ENCODE peak calls at places on chromosome 20, in seven cellular contexts. One of them, this sample, is unnamed.

GRCh38 chr20:37615507-37616425 is 78.1 kb upstream of the CTNNBL1 start:
- DNase-seq in K562: peak; percentile 65
- DNase-seq in lower lobe of right lung: no peak
- DNase-seq in PC-3: peak; percentile 83
- DNase-seq in fibroblast of lung: peak; percentile 20
- DNase-seq in CD8-positive, alpha-beta T cell: peak; percentile 67
- DNase-seq in hepatocyte: peak; percentile 46
- DNase-seq in this sample: no peak

GRCh38 chr20:13995841-13996240 is 525 bp downstream of the MACROD2 start:
- DNase-seq in fibroblast of lung: no peak
- DNase-seq in lower lobe of right lung: peak; percentile 74
- DNase-seq in PC-3: peak; percentile 61
- DNase-seq in hepatocyte: peak; percentile 78
- DNase-seq in K562: no peak
- DNase-seq in CD8-positive, alpha-beta T cell: no peak
- DNase-seq in this sample: peak; percentile 43

GRCh38 chr20:24160563-24161355 is 172.2 kb upstream of the GGTLC1 start:
- DNase-seq in fibroblast of lung: peak; percentile 76
- DNase-seq in K562: peak; percentile 20
- DNase-seq in hepatocyte: peak; percentile 74
- DNase-seq in lower lobe of right lung: no peak
- DNase-seq in CD8-positive, alpha-beta T cell: no peak
- DNase-seq in PC-3: peak; percentile 71
- DNase-seq in this sample: no peak

GRCh38 chr20:22531056-22531615 is 53.2 kb downstream of the FOXA2 start:
- DNase-seq in fibroblast of lung: no peak
- DNase-seq in PC-3: no peak
- DNase-seq in hepatocyte: no peak
- DNase-seq in lower lobe of right lung: no peak
- DNase-seq in K562: no peak
- DNase-seq in CD8-positive, alpha-beta T cell: no peak
- DNase-seq in this sample: no peak

GRCh38 chr20:11012975-11013374 is 339.2 kb upstream of the JAG1 start:
- DNase-seq in PC-3: no peak
- DNase-seq in hepatocyte: no peak
- DNase-seq in lower lobe of right lung: no peak
- DNase-seq in CD8-positive, alpha-beta T cell: no peak
- DNase-seq in K562: no peak
- DNase-seq in fibroblast of lung: peak; percentile 66
- DNase-seq in this sample: no peak

GRCh38 chr20:1953616-1954015 is 40.2 kb downstream of the PDYN start:
- DNase-seq in hepatocyte: no peak
- DNase-seq in CD8-positive, alpha-beta T cell: no peak
- DNase-seq in fibroblast of lung: no peak
- DNase-seq in lower lobe of right lung: no peak
- DNase-seq in K562: no peak
- DNase-seq in PC-3: no peak
- DNase-seq in this sample: no peak

GRCh38 chr20:31543966-31544598 is 29.8 kb downstream of the HM13 start:
- DNase-seq in CD8-positive, alpha-beta T cell: no peak
- DNase-seq in PC-3: peak; percentile 62
- DNase-seq in lower lobe of right lung: no peak
- DNase-seq in hepatocyte: peak; percentile 82
- DNase-seq in K562: no peak
- DNase-seq in fibroblast of lung: peak; percentile 97
- DNase-seq in this sample: no peak

GRCh38 chr20:24790746-24791283 is 158.3 kb upstream of the CST7 start:
- DNase-seq in hepatocyte: no peak
- DNase-seq in PC-3: no peak
- DNase-seq in CD8-positive, alpha-beta T cell: no peak
- DNase-seq in K562: no peak
- DNase-seq in lower lobe of right lung: peak; percentile 18
- DNase-seq in fibroblast of lung: no peak
- DNase-seq in this sample: no peak

GRCh38 chr20:36238760-36239159 is 2.5 kb downstream of the AAR2 start:
- DNase-seq in hepatocyte: no peak
- DNase-seq in CD8-positive, alpha-beta T cell: no peak
- DNase-seq in lower lobe of right lung: no peak
- DNase-seq in K562: no peak
- DNase-seq in fibroblast of lung: no peak
- DNase-seq in PC-3: peak; percentile 53
- DNase-seq in this sample: no peak
- H3K36me3 ChIP-seq in hepatocyte: no peaks in the 10 kb centered on the region
- H3K36me3 ChIP-seq in CD8-positive, alpha-beta T cell: peaks cover 19% of the 10 kb centered on the region
- H3K36me3 ChIP-seq in lower lobe of right lung: peaks cover 45% of the 10 kb centered on the region
- H3K36me3 ChIP-seq in K562: peaks cover 52% of the 10 kb centered on the region
- H3K36me3 ChIP-seq in fibroblast of lung: peaks cover 6% of the 10 kb centered on the region
- H3K36me3 ChIP-seq in PC-3: peaks cover 23% of the 10 kb centered on the region
- H3K36me3 ChIP-seq in this sample: no peaks in the 10 kb centered on the region

DNA sequence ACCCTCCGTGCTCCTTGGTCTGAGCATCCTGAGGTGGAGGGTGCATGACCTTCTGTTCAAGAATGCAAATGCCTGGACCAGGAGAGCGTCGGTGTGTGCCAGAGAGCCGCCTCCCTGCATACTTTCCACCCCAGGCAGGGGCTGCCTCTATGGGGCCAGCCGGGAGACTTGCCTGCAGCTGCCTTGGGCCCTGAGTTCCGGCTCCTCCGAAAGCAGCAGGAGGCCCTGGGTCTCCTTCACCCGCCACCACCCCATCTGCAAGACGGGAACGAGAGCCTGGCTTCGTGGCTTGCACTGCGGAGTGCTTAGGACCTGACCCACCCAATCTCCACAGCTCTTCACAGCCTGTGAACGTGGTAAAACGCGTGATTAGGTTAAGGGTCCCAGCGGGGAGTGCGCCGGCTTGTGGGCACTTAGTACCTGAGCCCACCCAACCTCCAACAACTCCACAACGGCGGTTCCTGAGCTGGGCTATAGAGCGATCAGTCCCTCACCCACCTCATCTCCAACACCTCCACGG is 16.4 kb downstream of the BHLHE23 start:
- DNase-seq in PC-3: no peak
- DNase-seq in fibroblast of lung: no peak
- DNase-seq in lower lobe of right lung: no peak
- DNase-seq in CD8-positive, alpha-beta T cell: no peak
- DNase-seq in K562: no peak
- DNase-seq in hepatocyte: no peak
- DNase-seq in this sample: no peak
- H3K27me3 ChIP-seq in PC-3: peaks cover 29% of the 10 kb centered on the region
- H3K27me3 ChIP-seq in fibroblast of lung: peaks cover 6% of the 10 kb centered on the region
- H3K27me3 ChIP-seq in lower lobe of right lung: peaks cover 48% of the 10 kb centered on the region
- H3K27me3 ChIP-seq in CD8-positive, alpha-beta T cell: no peaks in the 10 kb centered on the region
- H3K27me3 ChIP-seq in K562: peaks cover 81% of the 10 kb centered on the region
- H3K27me3 ChIP-seq in hepatocyte: peaks cover 14% of the 10 kb centered on the region
- H3K27me3 ChIP-seq in this sample: no peaks in the 10 kb centered on the region

GRCh38 chr20:3929713-3930060 is 40.5 kb downstream of the PANK2 start:
- DNase-seq in CD8-positive, alpha-beta T cell: no peak
- DNase-seq in PC-3: no peak
- DNase-seq in hepatocyte: no peak
- DNase-seq in K562: no peak
- DNase-seq in lower lobe of right lung: no peak
- DNase-seq in fibroblast of lung: no peak
- DNase-seq in this sample: no peak
- H3K36me3 ChIP-seq in CD8-positive, alpha-beta T cell: no peaks in the 10 kb centered on the region
- H3K36me3 ChIP-seq in PC-3: peaks cover 4% of the 10 kb centered on the region
- H3K36me3 ChIP-seq in hepatocyte: no peaks in the 10 kb centered on the region
- H3K36me3 ChIP-seq in K562: peaks cover 39% of the 10 kb centered on the region
- H3K36me3 ChIP-seq in lower lobe of right lung: peaks cover 15% of the 10 kb centered on the region
- H3K36me3 ChIP-seq in fibroblast of lung: peaks cover 9% of the 10 kb centered on the region
- H3K36me3 ChIP-seq in this sample: peaks cover 30% of the 10 kb centered on the region

DNA sequence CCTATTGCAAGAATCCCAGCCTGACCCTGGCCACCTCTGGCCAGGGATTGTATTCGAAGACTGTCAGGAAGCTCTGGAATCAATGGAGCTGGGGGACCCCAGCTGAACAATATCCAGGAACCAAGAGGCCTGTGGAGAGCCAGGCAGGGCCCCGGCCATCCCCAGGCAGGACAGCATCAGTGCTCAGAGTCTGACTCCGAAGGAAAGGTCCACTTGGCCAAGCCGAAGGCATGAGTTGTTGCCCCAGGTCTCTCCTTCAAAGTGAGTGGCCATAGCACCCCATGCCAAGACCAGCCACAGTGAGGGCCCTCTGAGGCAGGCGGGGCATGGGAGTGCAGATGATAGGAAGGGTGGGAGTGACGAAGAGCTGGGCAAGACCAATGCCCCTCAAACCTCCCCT is 193.1 kb downstream of the CDH4 start:
- DNase-seq in CD8-positive, alpha-beta T cell: no peak
- DNase-seq in lower lobe of right lung: no peak
- DNase-seq in hepatocyte: no peak
- DNase-seq in fibroblast of lung: no peak
- DNase-seq in K562: no peak
- DNase-seq in PC-3: no peak
- DNase-seq in this sample: no peak
- H3K27me3 ChIP-seq in CD8-positive, alpha-beta T cell: no peaks in the 10 kb centered on the region
- H3K27me3 ChIP-seq in lower lobe of right lung: peaks cover 10% of the 10 kb centered on the region
- H3K27me3 ChIP-seq in hepatocyte: peaks cover 7% of the 10 kb centered on the region
- H3K27me3 ChIP-seq in fibroblast of lung: no peaks in the 10 kb centered on the region
- H3K27me3 ChIP-seq in K562: peaks cover 12% of the 10 kb centered on the region
- H3K27me3 ChIP-seq in PC-3: peaks cover 26% of the 10 kb centered on the region
- H3K27me3 ChIP-seq in this sample: peaks cover 48% of the 10 kb centered on the region